ENCODE peak calls at places on chromosomes 7 and 10, in eight cellular contexts. G is ovary; C is NCI-H1092; X is iris pigment epithelial cell; D is stimulated activated CD8-positive, alpha-beta memory T cell treated with anti-CD3 and anti-CD28 coated beads, Interleukin-4, amount 100 ng/mL, for 1 hour; A is stimulated activated CD4-positive, alpha-beta T cell treated with anti-CD3 and anti-CD28 coated beads, TNF-alpha, amount 100 ng/mL, for 1 hour; N is activated T-cell treated with anti-CD3 and anti-CD28 coated beads, Interleukin-2, amount 50 U/mL, for 24 hours; P is HTR-8/SVneo. Y is an unnamed sample.

GRCh38 chr10:116891208-116891607 is 41.9 kb downstream of the ENO4 start:
- DNase-seq in G (no peak), C (no peak), X (peak), D (no peak), A (no peak), N (no peak), P (peak), Y (no peak)

GRCh38 chr10:97664282-97664850 is 22.7 kb downstream of the AVPI1 start:
- DNase-seq in G (no peak), C (no peak), X (no peak), D (no peak), A (no peak), N (no peak), P (no peak), Y (no peak)

GRCh38 chr7:130063036-130063435 is 7.3 kb upstream of the KLHDC10 start:
- DNase-seq in G (peak), C (peak), X (no peak), D (peak), A (peak), N (peak), P (no peak), Y (peak)

GRCh38 chr10:3207351-3207750 is 34.8 kb upstream of the PITRM1 start:
- DNase-seq in G (no peak), C (no peak), X (no peak), D (no peak), A (no peak), N (no peak), P (no peak), Y (no peak)

GRCh38 chr10:6813876-6814275 is 233.8 kb upstream of the PRKCQ start:
- DNase-seq in G (no peak), C (no peak), X (no peak), D (no peak), A (no peak), N (no peak), P (no peak), Y (no peak)

GRCh38 chr7:118696879-118697278 is 472.4 kb downstream of the ANKRD7 start:
- DNase-seq in G (no peak), C (no peak), X (no peak), D (no peak), A (no peak), N (no peak), P (no peak), Y (no peak)

GRCh38 chr10:69278446-69278963 is at the start of gene HK1:
- DNase-seq in G (no peak), C (no peak), X (peak), D (no peak), A (no peak), N (no peak), P (no peak), Y (no peak)

GRCh38 chr7:33196194-33196593 is 66.8 kb downstream of the BBS9 start:
- DNase-seq in G (no peak), C (no peak), X (peak), D (no peak), A (no peak), N (no peak), P (no peak), Y (no peak)

GRCh38 chr10:11517150-11517549 is 94.3 kb downstream of the USP6NL start:
- DNase-seq in G (no peak), C (no peak), X (no peak), D (no peak), A (no peak), N (no peak), P (no peak), Y (peak)

GRCh38 chr10:89163265-89163995 is 43.7 kb downstream of the CH25H start:
- DNase-seq in G (no peak), C (no peak), X (no peak), D (no peak), A (no peak), N (peak), P (no peak), Y (peak)

GRCh38 chr7:141079223-141079622 is 5.4 kb downstream of the TMEM178B start:
- DNase-seq in G (no peak), C (no peak), X (no peak), D (no peak), A (no peak), N (no peak), P (no peak), Y (no peak)

GRCh38 chr7:1919539-1920265 is 249.6 kb downstream of the ELFN1 start:
- DNase-seq in G (no peak), C (no peak), X (no peak), D (no peak), A (no peak), N (no peak), P (no peak), Y (no peak)

GRCh38 chr10:13100349-13101294 is 659 bp downstream of the OPTN start:
- DNase-seq in G (no peak), C (no peak), X (peak), D (no peak), A (no peak), N (peak), P (peak), Y (peak)

GRCh38 chr10:88541116-88541626 is 41.9 kb downstream of the RNLS start:
- DNase-seq in G (no peak), C (no peak), X (peak), D (no peak), A (no peak), N (no peak), P (no peak), Y (no peak)

GRCh38 chr10:35416628-35417625 is 80.6 kb downstream of the CCNY start:
- DNase-seq in G (no peak), C (peak), X (no peak), D (no peak), A (no peak), N (no peak), P (no peak), Y (peak)